ENCODE peak calls at places on chromosomes 13 and 19, in ten cellular contexts. J, F, M, Y, K, Z, H, G, W and T are unnamed samples.

GRCh38 chr19:32677657-32678056 is 2.0 kb downstream of the RGS9BP start:
- DNase-seq in J (no peak), F (no peak), M (no peak), Y (peak; percentile 95), K (no peak), Z (no peak), H (no peak), G (no peak), W (no peak), T (no peak)

GRCh38 chr19:3575260-3575741 is 2.6 kb downstream of the HMG20B start:
- DNase-seq in J (no peak), F (peak; percentile 37), M (no peak), Y (peak; percentile 35), K (no peak), Z (no peak), H (peak; percentile 33), G (no peak), W (peak; percentile 20), T (peak; percentile 49)

GRCh38 chr19:1389033-1389940 is 5.6 kb downstream of the NDUFS7 start:
- DNase-seq in J (no peak), F (no peak), M (no peak), Y (no peak), K (no peak), Z (no peak), H (no peak), G (no peak), W (no peak), T (no peak)

GRCh38 chr13:113734099-113734825 is 24.8 kb upstream of the TMEM255B start:
- DNase-seq in J (no peak), F (no peak), M (no peak), Y (no peak), K (no peak), Z (no peak), H (no peak), G (no peak), W (no peak), T (no peak)

GRCh38 chr19:53545271-53546065 is 7.5 kb downstream of the ZNF331 start:
- DNase-seq in J (peak; percentile 94), F (no peak), M (no peak), Y (no peak), K (no peak), Z (no peak), H (no peak), G (peak; percentile 76), W (no peak), T (no peak)

GRCh38 chr19:31095100-31095804 is 254.0 kb downstream of the TSHZ3 start:
- DNase-seq in J (no peak), F (no peak), M (no peak), Y (no peak), K (no peak), Z (no peak), H (no peak), G (no peak), W (no peak), T (no peak)

GRCh38 chr13:96052655-96053002 is 572 bp downstream of the UGGT2 start:
- DNase-seq in J (peak; percentile 64), F (no peak), M (no peak), Y (no peak), K (no peak), Z (no peak), H (peak; percentile 59), G (peak; percentile 39), W (peak; percentile 63), T (peak; percentile 37)

GRCh38 chr13:39505151-39505550 is 97.8 kb downstream of the LHFPL6 start:
- DNase-seq in J (no peak), F (no peak), M (no peak), Y (no peak), K (no peak), Z (no peak), H (no peak), G (no peak), W (no peak), T (no peak)

GRCh38 chr19:2477141-2477710 is 1.3 kb downstream of the GADD45B start:
- DNase-seq in J (peak; percentile 48), F (no peak), M (no peak), Y (no peak), K (no peak), Z (peak; percentile 38), H (peak; percentile 27), G (no peak), W (peak; percentile 6), T (no peak)

GRCh38 chr13:42753697-42754096 is 27.7 kb upstream of the FAM216B start:
- DNase-seq in J (no peak), F (no peak), M (no peak), Y (no peak), K (no peak), Z (no peak), H (no peak), G (no peak), W (no peak), T (no peak)

GRCh38 chr13:64925727-64926126 is 2304.4 kb downstream of the PCDH9 start:
- DNase-seq in J (no peak), F (no peak), M (no peak), Y (no peak), K (no peak), Z (no peak), H (no peak), G (no peak), W (no peak), T (no peak)

GRCh38 chr19:30518965-30519606 is 146.9 kb downstream of the ZNF536 start:
- DNase-seq in J (no peak), F (no peak), M (no peak), Y (no peak), K (no peak), Z (no peak), H (no peak), G (no peak), W (no peak), T (no peak)

GRCh38 chr13:27980280-27980998 is 8.1 kb downstream of the URAD start:
- DNase-seq in J (no peak), F (no peak), M (no peak), Y (no peak), K (no peak), Z (no peak), H (no peak), G (no peak), W (no peak), T (no peak)

GRCh38 chr19:29495971-29496441 is 29.8 kb upstream of the VSTM2B start:
- DNase-seq in J (no peak), F (no peak), M (no peak), Y (no peak), K (no peak), Z (no peak), H (no peak), G (no peak), W (no peak), T (no peak)

GRCh38 chr19:29375429-29376093 is 150.2 kb upstream of the VSTM2B start:
- DNase-seq in J (no peak), F (no peak), M (no peak), Y (no peak), K (no peak), Z (peak; percentile 4), H (no peak), G (no peak), W (no peak), T (no peak)

GRCh38 chr13:74227476-74228158 is 93.4 kb upstream of the KLF12 start:
- DNase-seq in J (no peak), F (no peak), M (no peak), Y (no peak), K (no peak), Z (no peak), H (no peak), G (no peak), W (no peak), T (no peak)

GRCh38 chr19:13026478-13026999 is 31.3 kb downstream of the NFIX start:
- DNase-seq in J (no peak), F (no peak), M (no peak), Y (no peak), K (no peak), Z (peak; percentile 52), H (peak; percentile 38), G (no peak), W (peak; percentile 64), T (no peak)

GRCh38 chr19:1675633-1676350 is 23.4 kb upstream of the TCF3 start:
- DNase-seq in J (no peak), F (no peak), M (no peak), Y (no peak), K (no peak), Z (no peak), H (no peak), G (no peak), W (no peak), T (no peak)

GRCh38 chr19:38388310-38389100 is at the start of gene SPRED3:
- DNase-seq in J (no peak), F (no peak), M (no peak), Y (no peak), K (no peak), Z (no peak), H (peak; percentile 65), G (peak; percentile 79), W (no peak), T (peak; percentile 33)